ENCODE peak calls at places on chromosomes 4 and X, in five cellular contexts. C is osteoblast, D is HCT116, N is left ventricle myocardium inferior, Z is aorta. M is an unnamed sample.

GRCh38 chrX:86696951-86697350 is 548.7 kb downstream of the DACH2 start:
- DNase-seq in D (no peak), C (peak), N (no peak), Z (no peak), M (no peak)

GRCh38 chrX:119753639-119754257 is 4.6 kb upstream of the SOWAHD start:
- DNase-seq in N (no peak), C (peak), D (peak), Z (no peak), M (no peak)

GRCh38 chr4:124564121-124564520 is 148.4 kb downstream of the ANKRD50 start:
- DNase-seq in C (no peak), D (no peak), Z (no peak), N (no peak), M (no peak)

GRCh38 chrX:94418065-94418464 is 744.1 kb downstream of the FAM133A start:
- DNase-seq in N (no peak), Z (no peak), D (no peak), C (no peak), M (no peak)

GRCh38 chr4:16991455-16991854 is 93.0 kb upstream of the LDB2 start:
- DNase-seq in Z (no peak), D (no peak), N (no peak), C (no peak), M (no peak)

GRCh38 chrX:8738588-8739189 is 6.8 kb upstream of the ANOS1 start:
- DNase-seq in D (no peak), C (no peak), N (no peak), Z (no peak), M (no peak)

GRCh38 chrX:103467870-103468269 is 51.4 kb downstream of the RAB40A start:
- DNase-seq in N (no peak), D (no peak), Z (no peak), C (no peak), M (no peak)

GRCh38 chr4:5891563-5892320 is 1.1 kb downstream of the CRMP1 start:
- DNase-seq in Z (no peak), N (no peak), C (peak), D (no peak), M (no peak)

GRCh38 chr4:48906283-48907173 is at the start of gene OCIAD2:
- DNase-seq in D (peak), N (peak), Z (peak), C (peak), M (no peak)

GRCh38 chr4:138438608-138439007 is 196.5 kb upstream of the SLC7A11 start:
- DNase-seq in Z (no peak), N (no peak), D (no peak), C (no peak), M (no peak)

GRCh38 chrX:71195959-71196727 is 26.9 kb upstream of the GJB1 start:
- DNase-seq in D (no peak), N (no peak), Z (no peak), C (no peak), M (no peak)

GRCh38 chr4:8617486-8618040 is 25.0 kb downstream of the CPZ start:
- DNase-seq in D (no peak), Z (peak), N (no peak), C (peak), M (no peak)

GRCh38 chr4:5757536-5757935 is 46.5 kb downstream of the EVC start:
- DNase-seq in Z (no peak), D (no peak), N (no peak), C (no peak), M (no peak)

GRCh38 chrX:21975827-21976226 is 35.3 kb downstream of the SMS start:
- DNase-seq in C (peak), N (no peak), D (no peak), Z (no peak), M (no peak)

GRCh38 chr4:5824635-5825034 is 68.3 kb downstream of the CRMP1 start:
- DNase-seq in N (no peak), Z (no peak), C (peak), D (peak), M (no peak)

GRCh38 chrX:1202251-1202650 is 10.2 kb downstream of the CRLF2 start:
- DNase-seq in N (no peak), Z (no peak), D (no peak), C (no peak), M (no peak)

GRCh38 chrX:72041901-72042859 is 89.5 kb downstream of the RTL5 start:
- DNase-seq in N (no peak), C (no peak), D (no peak), Z (no peak), M (peak)

GRCh38 chr4:174592985-174593335 is 70.7 kb upstream of the HPGD start:
- DNase-seq in N (no peak), D (no peak), C (peak), Z (no peak), M (no peak)

GRCh38 chrX:107978707-107979307 is 3.4 kb downstream of the TEX13B start:
- DNase-seq in D (peak), N (no peak), Z (no peak), C (peak), M (no peak)

GRCh38 chrX:39047174-39047573 is 245.9 kb downstream of the MID1IP1 start:
- DNase-seq in Z (no peak), N (no peak), D (no peak), C (no peak), M (no peak)

GRCh38 chr4:26863512-26863911 is 2.9 kb downstream of the STIM2 start:
- DNase-seq in Z (no peak), C (no peak), N (no peak), D (no peak), M (no peak)
- H3K4me3 ChIP-seq in Z (no peak), C (no peak), N (peak), D (no peak), M (no peak)

GRCh38 chr4:183722738-183723560 is 63.9 kb downstream of the TRAPPC11 start:
- DNase-seq in D (no peak), N (peak), Z (peak), C (peak), M (no peak)
- H3K4me3 ChIP-seq in D (no peak), N (peak), Z (peak), C (peak), M (peak)

GRCh38 chr4:38509551-38509950 is 154.4 kb upstream of the KLF3 start:
- DNase-seq in C (no peak), D (no peak), N (no peak), Z (no peak), M (no peak)
- H3K4me3 ChIP-seq in C (no peak), D (no peak), N (no peak), Z (no peak), M (no peak)

DNA sequence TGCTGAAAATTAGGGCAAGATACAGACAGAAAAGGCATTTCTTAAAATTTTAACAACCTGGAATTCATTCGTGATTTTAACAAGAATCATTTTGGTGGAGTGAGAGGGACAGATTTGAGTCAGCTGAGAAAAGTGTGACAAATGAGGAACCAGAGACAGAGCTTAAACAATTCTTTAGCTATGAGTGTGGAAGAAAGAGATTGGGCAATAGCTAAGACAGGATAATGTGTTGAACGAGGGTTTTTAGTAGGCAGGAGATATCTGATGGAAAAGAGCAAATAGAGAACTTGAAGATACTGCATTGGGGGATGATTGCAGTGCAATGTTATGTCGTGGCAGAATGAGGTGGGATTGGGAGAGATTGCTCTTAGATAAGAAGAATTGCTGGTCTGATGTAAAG is 164.2 kb upstream of the SPRY1 start:
- DNase-seq in N (no peak), Z (no peak), C (no peak), D (no peak), M (no peak)
- H3K4me3 ChIP-seq in N (no peak), Z (no peak), C (no peak), D (no peak), M (no peak)

GRCh38 chr4:88158038-88158359 is 440 bp downstream of the ABCG2 start:
- DNase-seq in N (no peak), Z (no peak), D (no peak), C (peak), M (no peak)
- H3K4me3 ChIP-seq in N (peak), Z (peak), D (peak), C (peak), M (peak)

GRCh38 chrX:10545882-10546281 is 74.5 kb downstream of the MID1 start:
- DNase-seq in D (no peak), N (no peak), Z (no peak), C (no peak), M (no peak)
- H3K4me3 ChIP-seq in D (no peak), N (no peak), Z (no peak), C (no peak), M (no peak)

GRCh38 chr4:153260152-153260551 is 55.9 kb downstream of the TRIM2 start:
- DNase-seq in D (no peak), Z (no peak), C (no peak), N (no peak), M (no peak)

GRCh38 chr4:153258750-153259149 is 54.5 kb downstream of the TRIM2 start:
- DNase-seq in N (no peak), C (no peak), D (no peak), Z (no peak), M (no peak)

GRCh38 chr4:153259679-153260078 is 55.4 kb downstream of the TRIM2 start:
- DNase-seq in N (no peak), D (no peak), C (no peak), Z (no peak), M (no peak)

GRCh38 chr4:153257151-153257620 is 52.9 kb downstream of the TRIM2 start:
- DNase-seq in Z (no peak), C (no peak), D (no peak), N (no peak), M (no peak)

GRCh38 chr4:153257966-153258365 is 53.7 kb downstream of the TRIM2 start:
- DNase-seq in C (no peak), Z (no peak), N (no peak), D (no peak), M (no peak)
- H3K4me3 ChIP-seq in C (no peak), Z (no peak), N (no peak), D (no peak), M (no peak)

GRCh38 chr4:118265312-118266144 is 87.3 kb downstream of the PRSS12 start:
- DNase-seq in D (no peak), Z (peak), N (no peak), C (no peak), M (no peak)
- H3K4me3 ChIP-seq in D (no peak), Z (peak), N (peak), C (peak), M (peak)

GRCh38 chr4:163607292-163607691 is 112.8 kb downstream of the TMA16 start:
- DNase-seq in D (no peak), Z (no peak), N (no peak), C (no peak), M (no peak)
- H3K4me3 ChIP-seq in D (no peak), Z (no peak), N (no peak), C (no peak), M (no peak)

DNA sequence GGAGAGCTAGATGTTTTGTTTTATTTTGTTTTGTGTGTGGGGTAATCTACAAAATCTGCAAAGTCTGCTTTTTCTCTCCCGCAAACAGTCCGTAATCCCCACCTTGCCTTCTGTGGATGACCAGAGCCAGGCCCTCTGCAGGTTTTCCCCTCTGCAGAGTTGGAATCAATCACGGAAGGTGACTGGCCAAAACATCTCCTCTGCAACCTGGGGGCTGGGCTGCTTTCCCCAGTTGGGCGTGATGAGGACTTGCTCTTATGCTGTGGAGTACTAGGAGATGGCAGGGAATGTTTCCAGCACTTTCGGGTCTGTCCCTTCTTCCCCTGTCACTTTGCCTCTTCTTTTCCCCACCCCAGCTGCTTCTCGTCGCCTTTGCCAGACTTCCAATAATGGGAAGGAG is 1.1 kb downstream of the TMEM35A start:
- DNase-seq in N (no peak), Z (no peak), C (no peak), D (no peak), M (no peak)
- H3K4me3 ChIP-seq in N (peak), Z (peak), C (peak), D (no peak), M (peak)

M was measured in coronary artery.